ENCODE peak calls at places on chromosomes 1 and 21, in ten cellular contexts. B is H9, N is prostate gland, R is neuronal stem cell, O is small intestine, A is IMR-90, K is left ventricle myocardium inferior, D is left lung, M is heart right ventricle, V is breast epithelium. Y is an unnamed sample.

GRCh38 chr1:109985251-109986053 is 887 bp downstream of the AHCYL1 start:
- DNase-seq in A (no peak), V (no peak), O (peak), K (no peak), B (no peak), M (no peak), R (no peak), N (no peak), D (no peak), Y (no peak)

GRCh38 chr1:112692681-112693080 is 14.2 kb downstream of the RHOC start:
- DNase-seq in K (no peak), N (no peak), D (no peak), B (no peak), V (no peak), R (no peak), M (no peak), A (no peak), O (no peak), Y (no peak)

GRCh38 chr1:21865943-21866628 is 54.0 kb downstream of the LDLRAD2 start:
- DNase-seq in B (peak), K (no peak), N (no peak), V (no peak), R (no peak), O (no peak), D (no peak), A (no peak), M (no peak), Y (no peak)

GRCh38 chr1:29514361-29515187 is 278.3 kb downstream of the PTPRU start:
- DNase-seq in B (no peak), M (no peak), D (no peak), V (no peak), R (no peak), N (no peak), A (no peak), O (no peak), K (no peak), Y (no peak)

GRCh38 chr1:162276493-162276892 is 100.2 kb downstream of the SPATA46 start:
- DNase-seq in V (no peak), O (peak), N (peak), R (no peak), D (no peak), B (no peak), A (peak), M (no peak), K (no peak), Y (no peak)

GRCh38 chr1:102550729-102551384 is 554.1 kb upstream of the OLFM3 start:
- DNase-seq in R (no peak), V (no peak), D (no peak), K (no peak), A (peak), M (no peak), N (no peak), B (peak), O (no peak), Y (no peak)

GRCh38 chr1:20233394-20233793 is 47.1 kb upstream of the PLA2G2C start:
- DNase-seq in N (no peak), B (no peak), R (no peak), A (peak), M (no peak), V (no peak), K (no peak), O (peak), D (no peak), Y (no peak)

GRCh38 chr1:201487742-201488141 is 18.8 kb upstream of the PHLDA3 start:
- DNase-seq in M (no peak), K (no peak), R (no peak), B (no peak), A (no peak), N (no peak), O (no peak), D (no peak), V (no peak), Y (no peak)

GRCh38 chr1:244628719-244629299 is 24.1 kb upstream of the DESI2 start:
- DNase-seq in N (no peak), R (no peak), A (peak), B (no peak), M (no peak), D (no peak), V (no peak), O (peak), K (no peak), Y (no peak)

GRCh38 chr21:33293811-33294216 is 27.6 kb downstream of the IL10RB start:
- DNase-seq in R (no peak), K (no peak), B (no peak), M (no peak), V (no peak), D (no peak), N (peak), O (no peak), A (no peak), Y (no peak)

DNA sequence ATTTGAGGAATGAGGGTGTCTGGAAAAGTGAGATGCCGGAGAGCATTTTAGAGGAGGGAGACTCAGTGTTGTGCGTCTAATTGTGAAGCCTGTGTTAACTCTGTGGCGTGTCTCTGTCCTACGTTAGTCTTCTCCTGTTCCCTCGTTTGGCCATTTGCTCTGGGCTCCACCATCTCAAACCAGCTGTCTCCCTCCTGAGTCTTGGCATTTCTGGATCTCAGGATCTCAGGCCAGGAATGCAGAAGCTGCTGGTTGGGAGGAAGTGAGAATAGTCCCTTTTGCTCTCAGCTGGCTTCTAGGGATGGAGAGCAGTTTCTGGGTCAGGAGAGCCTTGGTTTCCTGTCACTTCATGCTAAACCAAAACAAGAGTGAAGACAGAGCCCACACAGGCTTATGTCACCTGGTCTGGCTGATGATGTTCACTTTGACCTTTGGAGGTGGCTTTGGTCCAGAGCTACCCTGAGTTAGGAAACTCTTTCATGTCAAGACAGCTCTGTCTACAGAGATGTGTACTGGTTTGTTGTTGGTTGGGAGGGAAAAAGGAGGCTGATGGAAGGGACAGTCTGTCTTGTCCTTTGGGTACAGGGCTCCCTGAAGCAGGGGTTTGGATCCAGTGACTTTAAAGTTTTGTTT is 859 bp downstream of the NFASC start:
- DNase-seq in D (no peak), N (no peak), K (no peak), R (no peak), O (no peak), A (no peak), V (no peak), M (no peak), B (no peak), Y (no peak)
- H3K27ac ChIP-seq in D (no peak), N (no peak), K (peak), R (no peak), O (no peak), A (no peak), V (no peak), M (peak), B (no peak), Y (peak)

GRCh38 chr1:53237638-53238037 is 680 bp downstream of the MAGOH start:
- DNase-seq in A (no peak), N (no peak), B (no peak), O (no peak), V (no peak), M (no peak), R (no peak), K (no peak), D (no peak), Y (no peak)
- H3K27ac ChIP-seq in A (peak), N (peak), B (no peak), O (no peak), V (peak), M (peak), R (no peak), K (no peak), D (peak), Y (no peak)

GRCh38 chr1:23451452-23451851 is 26.9 kb upstream of the TCEA3 start:
- DNase-seq in M (no peak), R (no peak), B (no peak), O (no peak), D (no peak), A (no peak), N (no peak), K (no peak), V (no peak), Y (no peak)
- H3K27ac ChIP-seq in M (no peak), R (no peak), B (no peak), O (no peak), D (peak), A (no peak), N (peak), K (no peak), V (peak), Y (no peak)

DNA sequence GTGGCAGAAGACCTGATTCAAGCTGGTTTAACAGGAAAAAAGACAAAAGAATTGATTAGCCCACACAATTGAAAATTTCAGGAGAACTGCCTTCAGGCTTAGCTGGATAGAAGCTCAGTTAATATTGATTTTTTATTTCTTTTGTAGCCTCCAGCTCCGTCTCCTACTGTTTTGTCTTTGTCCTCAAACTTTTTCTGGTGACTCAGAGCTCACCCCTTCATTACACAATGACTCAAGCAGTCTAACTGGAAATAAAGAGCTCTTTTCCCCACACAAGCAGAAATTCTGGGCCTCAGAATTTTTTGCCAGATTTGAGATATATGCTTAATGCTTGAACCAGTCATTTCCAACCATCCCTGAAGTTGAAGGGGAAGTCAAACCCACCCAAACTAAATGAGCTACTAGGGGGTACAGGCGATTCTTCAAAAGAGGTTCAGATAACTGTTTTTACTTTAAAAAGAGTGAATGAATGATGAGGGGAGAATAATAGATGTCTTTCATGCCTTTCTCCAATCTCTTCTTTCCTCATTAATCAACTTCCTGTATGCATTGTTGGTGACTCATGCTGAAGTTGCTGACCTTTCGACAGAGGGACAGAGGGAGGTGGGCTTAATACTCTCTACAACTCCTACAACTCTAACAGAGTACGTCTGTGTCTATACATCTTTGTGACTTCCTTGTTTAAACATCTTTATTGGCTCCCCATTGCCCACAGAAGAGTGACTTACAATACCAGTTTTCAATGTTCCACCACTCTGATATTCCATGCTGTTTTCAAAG is 6.2 kb upstream of the ACP6 start:
- DNase-seq in V (no peak), D (no peak), M (no peak), A (peak), N (no peak), R (no peak), K (no peak), O (no peak), B (no peak), Y (no peak)
- H3K27ac ChIP-seq in V (no peak), D (no peak), M (no peak), A (peak), N (no peak), R (no peak), K (no peak), O (no peak), B (no peak), Y (no peak)

GRCh38 chr1:41109316-41110263 is 88.1 kb upstream of the SLFNL1 start:
- DNase-seq in N (peak), D (no peak), A (peak), R (no peak), M (peak), V (peak), K (no peak), B (no peak), O (peak), Y (no peak)

GRCh38 chr1:41110721-41111120 is 89.2 kb upstream of the SLFNL1 start:
- DNase-seq in V (no peak), B (no peak), O (no peak), A (no peak), N (no peak), D (no peak), K (no peak), R (no peak), M (no peak), Y (no peak)

GRCh38 chr1:41103761-41104160 is 82.2 kb upstream of the SLFNL1 start:
- DNase-seq in B (no peak), A (no peak), V (no peak), D (no peak), O (no peak), N (no peak), K (no peak), M (no peak), R (no peak), Y (no peak)

DNA sequence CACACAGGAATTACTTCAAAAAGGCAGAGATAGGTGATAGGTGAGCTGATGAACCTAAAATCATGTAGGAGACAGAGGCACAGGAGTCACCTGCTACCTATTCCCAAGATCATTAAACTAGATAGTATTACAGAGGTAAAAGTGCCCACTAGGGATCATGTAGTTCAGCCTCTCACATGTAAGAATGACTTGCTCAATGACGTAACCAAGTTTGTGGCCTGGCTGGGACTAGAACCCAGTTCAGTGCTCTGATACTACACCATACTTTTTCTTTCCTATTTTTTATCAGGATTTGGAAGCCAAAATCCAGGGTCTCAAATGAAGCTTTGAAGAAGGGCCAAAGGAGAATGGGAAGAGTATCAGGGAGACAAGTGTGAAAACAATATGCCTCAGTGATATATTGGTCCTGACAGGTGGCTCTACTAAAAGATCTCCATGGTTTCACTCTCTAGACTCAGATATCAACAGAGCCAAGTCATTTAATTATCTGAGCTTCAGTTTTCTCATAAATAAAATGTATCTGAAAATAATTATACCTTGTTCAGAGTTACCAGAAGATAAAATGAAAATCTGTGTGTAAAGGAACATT is 87.3 kb upstream of the SLFNL1 start:
- DNase-seq in M (no peak), V (no peak), A (peak), O (no peak), K (no peak), B (no peak), R (no peak), N (no peak), D (no peak), Y (no peak)
- H3K27ac ChIP-seq in M (peak), V (peak), A (peak), O (no peak), K (peak), B (no peak), R (no peak), N (peak), D (peak), Y (peak)

GRCh38 chr1:35298464-35298863 is 30.0 kb downstream of the ZMYM4 start:
- DNase-seq in N (peak), M (peak), O (peak), K (no peak), D (no peak), R (peak), A (peak), V (no peak), B (peak), Y (no peak)
- H3K27ac ChIP-seq in N (no peak), M (no peak), O (no peak), K (peak), D (no peak), R (no peak), A (no peak), V (no peak), B (no peak), Y (no peak)